ENCODE peak calls at places on chromosomes 4 and X, in four cellular contexts. F is trophoblast cell, H is neuronal stem cell, P is mesenchymal stem cell. Y is an unnamed sample.

GRCh38 chrX:78314561-78314960 is 12.8 kb downstream of the CYSLTR1 start:
- DNase-seq in H (no peak), P (no peak), F (peak; percentile 86), Y (no peak)

GRCh38 chr4:72326692-72327632 is 242.1 kb downstream of the ADAMTS3 start:
- DNase-seq in H (no peak), F (peak; percentile 71), P (peak; percentile 32), Y (peak; percentile 42)

GRCh38 chrX:9204560-9204959 is 170.6 kb upstream of the FAM9B start:
- DNase-seq in F (no peak), H (no peak), P (peak; percentile 6), Y (peak; percentile 55)

GRCh38 chr4:7513731-7514130 is 79.0 kb upstream of the PSAPL1 start:
- DNase-seq in H (no peak), F (no peak), P (peak; percentile 74), Y (peak; percentile 39)

GRCh38 chr4:86247906-86248305 is 111.9 kb downstream of the MAPK10 start:
- DNase-seq in H (no peak), F (no peak), P (no peak), Y (no peak)

GRCh38 chr4:85672959-85673358 is 198.0 kb downstream of the ARHGAP24 start:
- DNase-seq in P (no peak), H (no peak), F (no peak), Y (no peak)

GRCh38 chr4:6768539-6768905 is 14.0 kb upstream of the KIAA0232 start:
- DNase-seq in P (peak; percentile 43), F (peak; percentile 59), H (no peak), Y (peak; percentile 37)

GRCh38 chr4:2714071-2714770 is 41.9 kb downstream of the TNIP2 start:
- DNase-seq in P (no peak), H (no peak), F (no peak), Y (peak; percentile 71)

GRCh38 chr4:135598151-135598550 is 1396.6 kb upstream of the PABPC4L start:
- DNase-seq in H (no peak), F (no peak), P (no peak), Y (no peak)

GRCh38 chrX:13319953-13320352 is at the start of gene ATXN3L:
- DNase-seq in P (no peak), H (no peak), F (no peak), Y (no peak)

GRCh38 chr4:6674500-6675149 is 19.1 kb upstream of the S100P start:
- DNase-seq in H (peak; percentile 18), P (peak; percentile 39), F (peak; percentile 68), Y (peak; percentile 41)

GRCh38 chrX:18886344-18887161 is 97.4 kb downstream of the PHKA2 start:
- DNase-seq in H (peak; percentile 15), P (peak; percentile 54), F (peak; percentile 89), Y (peak; percentile 23)

GRCh38 chr4:15327311-15328298 is 100.2 kb upstream of the C1QTNF7 start:
- DNase-seq in P (peak; percentile 85), H (no peak), F (peak; percentile 83), Y (peak; percentile 94)

GRCh38 chr4:52825311-52826090 is 36.6 kb upstream of the RASL11B start:
- DNase-seq in H (no peak), P (peak; percentile 56), F (peak; percentile 74), Y (peak; percentile 10)
- H4K91ac ChIP-seq in H (no peak overlapping the region), P (peak overlapping the region; percentile 24), F (peak overlapping the region; percentile 74), Y (peak overlapping the region; percentile 94)

DNA sequence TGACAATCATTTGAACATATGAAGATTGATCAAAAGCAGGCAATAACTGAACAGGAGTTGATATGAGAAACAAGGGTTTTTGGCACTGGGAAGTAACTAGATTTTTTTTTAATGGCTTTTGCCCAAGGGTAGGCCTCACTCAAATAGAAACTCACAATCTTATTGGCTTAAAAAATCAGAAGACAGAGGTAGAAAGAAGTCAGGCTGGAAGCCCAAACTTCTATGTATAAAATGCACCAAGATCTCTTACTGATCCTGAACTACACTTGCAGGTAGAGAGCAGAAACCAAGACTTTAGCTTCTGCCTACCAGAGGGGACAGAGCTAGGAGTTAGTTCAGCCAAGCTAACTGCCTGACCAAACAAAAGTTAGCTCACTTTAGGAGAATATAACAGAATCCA is 74.9 kb downstream of the ADGRA3 start:
- DNase-seq in P (no peak), H (no peak), F (no peak), Y (no peak)
- H2AFZ ChIP-seq in P (no peak overlapping the region), H (no peak overlapping the region), F (no peak overlapping the region), Y (no peak overlapping the region)

GRCh38 chr4:82043809-82044137 is 330.0 kb downstream of the HNRNPD start:
- DNase-seq in H (no peak), F (no peak), P (no peak), Y (no peak)

GRCh38 chr4:82045267-82045666 is 328.5 kb downstream of the HNRNPD start:
- DNase-seq in P (no peak), F (no peak), H (no peak), Y (no peak)

GRCh38 chr4:82043081-82043808 is 330.5 kb downstream of the HNRNPD start:
- DNase-seq in P (no peak), H (no peak), F (peak; percentile 74), Y (no peak)

GRCh38 chr4:82042042-82042441 is 331.7 kb downstream of the HNRNPD start:
- DNase-seq in F (no peak), H (no peak), P (no peak), Y (no peak)

DNA sequence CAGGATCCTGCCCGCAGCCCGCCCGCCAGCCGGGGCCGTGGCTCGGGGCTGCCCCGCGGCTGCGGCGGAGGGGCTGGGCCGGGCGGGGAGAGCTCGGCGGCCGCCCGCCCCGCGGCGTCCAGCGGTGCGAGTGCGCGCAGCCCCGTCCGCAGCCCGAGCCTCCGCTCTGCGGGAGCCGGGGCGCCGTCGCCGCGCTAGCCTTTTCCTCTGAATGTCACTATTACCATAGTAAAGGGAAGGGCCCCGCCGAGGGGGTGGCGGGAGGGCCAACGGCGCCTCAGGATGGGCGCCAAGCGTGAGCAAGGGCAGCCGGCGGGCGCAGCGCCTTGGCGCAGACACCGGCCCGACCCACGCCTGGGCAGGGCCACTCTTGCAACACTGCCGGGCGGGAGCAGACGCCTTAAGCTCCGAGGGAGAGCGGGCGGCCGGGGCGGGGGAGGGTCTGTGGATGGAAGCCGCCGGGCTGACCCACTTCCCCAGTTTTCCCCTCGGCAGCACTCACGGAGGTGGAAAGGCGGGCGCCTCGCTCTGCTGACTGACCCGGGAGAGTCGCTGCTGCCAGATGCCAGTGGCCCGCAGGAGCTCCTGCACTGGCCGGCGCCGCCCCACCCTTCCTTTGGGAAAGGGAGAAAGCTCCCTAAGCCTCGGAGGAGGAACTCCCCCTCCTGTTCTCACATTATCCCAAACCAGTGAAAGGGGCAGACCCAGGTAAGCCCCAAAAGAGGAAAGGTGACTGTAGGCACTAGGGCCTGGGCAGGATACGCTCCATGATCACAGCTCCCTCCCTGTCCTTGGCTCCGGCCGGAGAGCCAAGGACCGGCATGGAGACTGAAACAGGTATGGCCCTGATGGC is 329.4 kb downstream of the HNRNPD start:
- DNase-seq in F (peak; percentile 54), H (peak; percentile 72), P (peak; percentile 10), Y (peak; percentile 0)
- H4K91ac ChIP-seq in F (no peak overlapping the region), H (no peak overlapping the region), P (no peak overlapping the region), Y (no peak overlapping the region)

GRCh38 chr4:105956566-105956965 is 61.3 kb downstream of the NPNT start:
- DNase-seq in P (no peak), F (no peak), H (no peak), Y (no peak)
- H2AFZ ChIP-seq in P (no peak overlapping the region), F (no peak overlapping the region), H (peak overlapping the region; percentile 82), Y (no peak overlapping the region)

DNA sequence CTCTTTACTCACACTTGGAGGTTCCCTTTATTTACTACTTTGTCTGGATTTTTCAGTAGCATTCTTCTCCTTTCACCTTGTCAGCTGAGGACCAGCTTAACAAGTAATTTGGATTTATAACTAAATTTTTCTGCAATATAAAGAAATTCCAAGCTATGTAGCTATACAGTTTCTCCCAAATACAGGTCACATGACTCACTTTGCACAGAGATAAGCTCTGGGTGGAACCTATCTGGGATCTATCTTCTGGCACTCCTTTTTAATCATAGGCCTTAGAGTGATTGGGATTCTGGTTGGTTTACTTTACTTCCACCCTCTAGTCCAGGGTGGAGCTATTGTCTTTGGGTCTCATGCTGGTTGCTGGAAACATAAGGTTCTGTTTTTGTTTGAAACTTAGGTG is 34.9 kb upstream of the STK26 start:
- DNase-seq in P (no peak), H (no peak), F (peak; percentile 85), Y (no peak)
- H4K91ac ChIP-seq in P (no peak overlapping the region), H (no peak overlapping the region), F (no peak overlapping the region), Y (no peak overlapping the region)

GRCh38 chrX:49237060-49237459 is 1.8 kb downstream of the CCDC22 start:
- DNase-seq in F (peak; percentile 0), P (no peak), H (no peak), Y (no peak)

GRCh38 chrX:49233887-49234555 is 881 bp upstream of the CACNA1F start:
- DNase-seq in F (no peak), P (no peak), H (no peak), Y (no peak)

GRCh38 chrX:49242545-49243066 is 7.3 kb downstream of the CCDC22 start:
- DNase-seq in P (no peak), H (no peak), F (no peak), Y (no peak)

GRCh38 chrX:49243166-49243565 is 7.9 kb downstream of the CCDC22 start:
- DNase-seq in H (no peak), F (no peak), P (no peak), Y (no peak)

DNA sequence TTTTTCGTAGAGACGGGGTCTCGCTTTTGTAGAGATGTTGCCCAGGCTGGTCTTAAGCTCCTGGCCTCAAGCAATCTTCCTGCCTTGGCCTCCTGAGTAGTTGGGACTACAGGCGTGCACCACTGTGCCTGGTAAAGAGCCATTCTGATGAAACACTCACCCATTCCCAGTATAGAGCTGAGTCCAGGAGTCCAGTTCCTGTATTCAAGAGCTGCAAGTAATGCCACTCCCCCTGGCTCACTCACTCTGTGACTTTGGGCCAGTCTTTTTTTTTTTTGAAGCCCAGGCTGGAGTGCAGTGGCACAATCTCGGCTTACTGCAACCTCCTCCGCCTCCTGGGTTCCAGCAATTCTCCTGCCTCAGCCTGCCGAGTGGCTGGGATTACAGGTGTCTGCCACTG is 3.5 kb downstream of the CCDC22 start:
- DNase-seq in F (no peak), H (no peak), P (no peak), Y (no peak)
- H2AFZ ChIP-seq in F (no peak overlapping the region), H (no peak overlapping the region), P (no peak overlapping the region), Y (no peak overlapping the region)

DNA sequence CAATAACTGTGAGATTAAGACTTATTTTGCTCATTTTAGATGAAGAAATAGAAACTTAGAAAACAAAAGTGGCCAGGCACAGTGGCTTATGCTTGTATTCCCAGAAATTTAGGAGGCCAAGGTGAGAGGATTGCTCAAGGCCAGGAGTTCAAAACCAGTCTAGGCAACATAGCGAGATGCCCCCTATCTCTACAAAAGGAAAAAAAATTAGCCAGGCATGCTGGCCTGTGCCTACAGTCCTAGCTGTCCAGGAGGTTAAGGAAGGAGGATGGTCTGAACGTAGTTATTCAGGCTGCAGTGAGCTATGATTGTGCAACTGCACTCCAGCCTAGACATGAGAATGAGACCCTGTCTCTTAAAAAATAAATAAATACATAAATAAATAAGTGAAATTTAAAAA is 28.0 kb downstream of the APELA start:
- DNase-seq in P (no peak), H (no peak), F (peak; percentile 93), Y (no peak)
- H4K91ac ChIP-seq in P (no peak overlapping the region), H (no peak overlapping the region), F (no peak overlapping the region), Y (no peak overlapping the region)

Y was measured in IMR-90.